ENCODE peak calls at places on chromosomes 11 and 22, in six cellular contexts. F, J, R, P, S and L are unnamed samples.

GRCh38 chr22:25064894-25065560 is 112.5 kb downstream of the KIAA1671 start:
- DNase-seq in F (no peak), J (no peak), R (no peak), P (no peak), S (peak; percentile 32), L (no peak)

GRCh38 chr11:112856591-112856990 is 104.6 kb upstream of the NCAM1 start:
- DNase-seq in F (no peak), J (no peak), R (no peak), P (no peak), S (peak; percentile 43), L (no peak)

GRCh38 chr22:46490538-46490937 is 46.9 kb downstream of the CELSR1 start:
- DNase-seq in F (no peak), J (no peak), R (no peak), P (no peak), S (no peak), L (no peak)

GRCh38 chr11:1966531-1966930 is 19.4 kb downstream of the MRPL23 start:
- DNase-seq in F (no peak), J (peak; percentile 21), R (no peak), P (no peak), S (no peak), L (peak; percentile 8)

GRCh38 chr11:123745764-123746451 is 4.4 kb upstream of the ZNF202 start:
- DNase-seq in F (no peak), J (no peak), R (no peak), P (no peak), S (no peak), L (no peak)

GRCh38 chr22:40720538-40721256 is 41.4 kb downstream of the MCHR1 start:
- DNase-seq in F (no peak), J (no peak), R (no peak), P (no peak), S (no peak), L (no peak)

GRCh38 chr11:63850946-63851345 is 12.0 kb downstream of the MARK2 start:
- DNase-seq in F (no peak), J (no peak), R (no peak), P (no peak), S (no peak), L (no peak)

GRCh38 chr22:19770349-19771220 is 10.0 kb downstream of the TBX1 start:
- DNase-seq in F (no peak), J (no peak), R (no peak), P (no peak), S (no peak), L (peak; percentile 12)

GRCh38 chr11:84384637-84385227 is 1098.6 kb upstream of the CCDC90B start:
- DNase-seq in F (peak; percentile 53), J (no peak), R (no peak), P (peak; percentile 32), S (peak; percentile 28), L (peak; percentile 17)

GRCh38 chr11:121611242-121611641 is 158.5 kb upstream of the SORL1-AS1 start:
- DNase-seq in F (no peak), J (no peak), R (no peak), P (no peak), S (no peak), L (no peak)

GRCh38 chr22:42180349-42180842 is 49.8 kb upstream of the CYP2D6 start:
- DNase-seq in F (no peak), J (no peak), R (no peak), P (no peak), S (no peak), L (no peak)

GRCh38 chr22:45903355-45904149 is 73.4 kb downstream of the WNT7B start:
- DNase-seq in F (no peak), J (no peak), R (peak; percentile 62), P (no peak), S (peak; percentile 70), L (no peak)

GRCh38 chr11:65786008-65786785 is 666 bp upstream of the OVOL1 start:
- DNase-seq in F (no peak), J (peak; percentile 75), R (no peak), P (no peak), S (no peak), L (peak; percentile 84)

GRCh38 chr11:115656684-115657083 is 152.5 kb upstream of the CADM1 start:
- DNase-seq in F (no peak), J (no peak), R (no peak), P (peak; percentile 72), S (no peak), L (no peak)

GRCh38 chr11:128478305-128478704 is 109.1 kb downstream of the ETS1 start:
- DNase-seq in F (no peak), J (no peak), R (no peak), P (no peak), S (no peak), L (no peak)

GRCh38 chr11:134024420-134025085 is 44.3 kb upstream of the JAM3 start:
- DNase-seq in F (no peak), J (no peak), R (no peak), P (no peak), S (peak; percentile 87), L (no peak)

GRCh38 chr11:47731466-47731865 is 16.3 kb upstream of the AGBL2 start:
- DNase-seq in F (no peak), J (no peak), R (no peak), P (no peak), S (no peak), L (no peak)

GRCh38 chr11:102012946-102013345 is 34.3 kb upstream of the CFAP300 start:
- DNase-seq in F (no peak), J (no peak), R (no peak), P (no peak), S (no peak), L (no peak)

GRCh38 chr11:127925430-127925829 is 661.9 kb downstream of the ETS1 start:
- DNase-seq in F (no peak), J (no peak), R (no peak), P (no peak), S (peak; percentile 93), L (no peak)

GRCh38 chr22:19122752-19123492 is 710 bp upstream of the DGCR2 start:
- DNase-seq in F (no peak), J (no peak), R (no peak), P (no peak), S (peak; percentile 21), L (no peak)

GRCh38 chr11:73141031-73141308 is 1.1 kb downstream of the FCHSD2 start:
- DNase-seq in F (peak; percentile 35), J (no peak), R (peak; percentile 49), P (peak; percentile 47), S (peak; percentile 9), L (peak; percentile 26)

GRCh38 chr11:70471254-70471653 is 72.9 kb downstream of the CTTN start:
- DNase-seq in F (peak; percentile 47), J (peak; percentile 51), R (no peak), P (no peak), S (no peak), L (no peak)

GRCh38 chr11:77473001-77473800 is 693 bp downstream of the PAK1 start:
- DNase-seq in F (no peak), J (peak; percentile 83), R (peak; percentile 53), P (peak; percentile 64), S (peak; percentile 50), L (peak; percentile 61)

GRCh38 chr22:47835726-47836125 is 1073.3 kb downstream of the TBC1D22A start:
- DNase-seq in F (no peak), J (no peak), R (no peak), P (no peak), S (peak; percentile 71), L (no peak)

GRCh38 chr22:37231406-37232139 is 12.5 kb downstream of the RAC2 start:
- DNase-seq in F (no peak), J (peak; percentile 58), R (peak; percentile 28), P (no peak), S (no peak), L (no peak)

GRCh38 chr22:49487950-49488349 is 339.7 kb downstream of the BRD1 start:
- DNase-seq in F (no peak), J (no peak), R (no peak), P (no peak), S (no peak), L (no peak)

GRCh38 chr22:39148727-39149535 is 3.5 kb downstream of the CBX7 start:
- DNase-seq in F (peak; percentile 71), J (peak; percentile 71), R (no peak), P (peak; percentile 50), S (no peak), L (no peak)

GRCh38 chr22:39151329-39151975 is 1.0 kb downstream of the CBX7 start:
- DNase-seq in F (no peak), J (peak; percentile 65), R (no peak), P (no peak), S (no peak), L (peak; percentile 44)

GRCh38 chr22:39150848-39151215 is 1.6 kb downstream of the CBX7 start:
- DNase-seq in F (no peak), J (peak; percentile 35), R (no peak), P (no peak), S (no peak), L (no peak)

GRCh38 chr22:39152024-39152510 is 413 bp downstream of the CBX7 start:
- DNase-seq in F (no peak), J (no peak), R (no peak), P (no peak), S (no peak), L (no peak)

GRCh38 chr22:39149915-39150847 is 2.3 kb downstream of the CBX7 start:
- DNase-seq in F (no peak), J (peak; percentile 60), R (no peak), P (no peak), S (no peak), L (peak; percentile 33)
- H3K4me3 ChIP-seq in F (no peak overlapping the region), J (no peak overlapping the region), R (no peak overlapping the region), P (no peak overlapping the region), S (no peak overlapping the region), L (no peak overlapping the region)

GRCh38 chr22:38569181-38569971 is 607 bp downstream of the DMC1 start:
- DNase-seq in F (peak; percentile 84), J (no peak), R (no peak), P (no peak), S (no peak), L (no peak)
- H3K27ac ChIP-seq in F (peak overlapping the region; percentile 77), J (no peak overlapping the region), R (no peak overlapping the region), P (no peak overlapping the region), S (no peak overlapping the region), L (no peak overlapping the region)

GRCh38 chr11:74748211-74749126 is at the start of gene RNF169:
- DNase-seq in F (peak; percentile 98), J (peak; percentile 97), R (peak; percentile 96), P (peak; percentile 95), S (peak; percentile 93), L (peak; percentile 96)
- H3K4me3 ChIP-seq in F (peak within 1 kb of the TSS; percentile 75), J (peak within 1 kb of the TSS; percentile 82), R (peak within 1 kb of the TSS; percentile 73), P (peak within 1 kb of the TSS; percentile 80), S (peak within 1 kb of the TSS; percentile 65), L (peak within 1 kb of the TSS; percentile 44)

GRCh38 chr11:41878158-41878557 is 418.7 kb upstream of the LRRC4C start:
- DNase-seq in F (no peak), J (no peak), R (no peak), P (no peak), S (peak; percentile 46), L (no peak)

GRCh38 chr11:41879186-41879738 is 419.8 kb upstream of the LRRC4C start:
- DNase-seq in F (no peak), J (no peak), R (no peak), P (no peak), S (peak; percentile 63), L (no peak)
- H3K27ac ChIP-seq in F (no peak overlapping the region), J (no peak overlapping the region), R (no peak overlapping the region), P (no peak overlapping the region), S (no peak overlapping the region), L (no peak overlapping the region)

GRCh38 chr11:109946322-109946846 is 146.8 kb upstream of the ZC3H12C start:
- DNase-seq in F (peak; percentile 87), J (peak; percentile 90), R (peak; percentile 86), P (peak; percentile 90), S (peak; percentile 87), L (peak; percentile 71)
- H3K4me3 ChIP-seq in F (peak overlapping the region; percentile 48), J (peak overlapping the region; percentile 22), R (peak overlapping the region; percentile 17), P (peak overlapping the region; percentile 10), S (peak overlapping the region; percentile 29), L (no peak overlapping the region)

GRCh38 chr22:50524664-50525103 is 714 bp downstream of the SCO2 start:
- DNase-seq in F (peak; percentile 27), J (no peak), R (no peak), P (peak; percentile 83), S (no peak), L (no peak)
- H3K27ac ChIP-seq in F (peak overlapping the region; percentile 92), J (peak overlapping the region; percentile 93), R (peak overlapping the region; percentile 99), P (peak overlapping the region; percentile 100), S (peak overlapping the region; percentile 39), L (peak overlapping the region; percentile 89)